ENCODE peak calls at places on chromosomes 5 and 9, in five cellular contexts. Q, S, P, N and U are unnamed samples.

GRCh38 chr5:38104497-38105230 is 153.7 kb upstream of the EGFLAM start:
- DNase-seq in S (peak; percentile 90), P (no peak), N (peak; percentile 30), Q (no peak), U (no peak)

GRCh38 chr9:33165263-33166151 is 1.6 kb downstream of the B4GALT1 start:
- DNase-seq in N (peak; percentile 46), Q (peak; percentile 77), S (no peak), P (no peak), U (peak; percentile 71)

GRCh38 chr5:54610197-54610898 is 92.8 kb downstream of the SNX18 start:
- DNase-seq in Q (peak; percentile 63), N (no peak), S (no peak), P (no peak), U (no peak)

GRCh38 chr5:168291961-168292782 is 727 bp downstream of the WWC1 start:
- DNase-seq in Q (no peak), N (no peak), P (no peak), S (peak; percentile 81), U (peak; percentile 74)

GRCh38 chr9:129436751-129437625 is 183.9 kb downstream of the C9orf50 start:
- DNase-seq in N (peak; percentile 21), S (no peak), P (no peak), Q (no peak), U (peak; percentile 90)

GRCh38 chr5:150492621-150493020 is 15.3 kb upstream of the NDST1 start:
- DNase-seq in Q (no peak), S (no peak), P (no peak), N (peak; percentile 73), U (no peak)

GRCh38 chr5:73693573-73694061 is 67.6 kb downstream of the ARHGEF28 start:
- DNase-seq in Q (peak; percentile 2), N (peak; percentile 47), S (peak; percentile 52), P (no peak), U (peak; percentile 32)

GRCh38 chr9:124812401-124813016 is 35.6 kb downstream of the OLFML2A start:
- DNase-seq in S (no peak), P (no peak), N (peak; percentile 84), Q (no peak), U (peak; percentile 86)

GRCh38 chr9:21782207-21782606 is 20.2 kb upstream of the MTAP start:
- DNase-seq in P (no peak), S (no peak), Q (no peak), N (peak; percentile 30), U (no peak)

GRCh38 chr5:163503106-163504090 is 2.0 kb upstream of the MAT2B start:
- DNase-seq in N (peak; percentile 68), P (peak; percentile 79), S (peak; percentile 95), Q (peak; percentile 65), U (peak; percentile 81)

GRCh38 chr9:122444366-122444765 is 33.4 kb downstream of the OR1J1 start:
- DNase-seq in N (no peak), S (no peak), P (no peak), Q (no peak), U (no peak)

GRCh38 chr5:88142801-88143692 is 125.6 kb downstream of the TMEM161B start:
- DNase-seq in S (peak; percentile 34), Q (no peak), N (no peak), P (no peak), U (no peak)

GRCh38 chr5:143313298-143313852 is 90.1 kb downstream of the NR3C1 start:
- DNase-seq in N (peak; percentile 54), P (no peak), S (no peak), Q (no peak), U (no peak)

GRCh38 chr9:71729816-71730526 is 38.3 kb downstream of the CEMIP2 start:
- DNase-seq in N (peak; percentile 70), S (no peak), P (no peak), Q (no peak), U (no peak)

GRCh38 chr5:79236364-79236969 is 536 bp downstream of the JMY start:
- DNase-seq in P (no peak), S (peak; percentile 70), N (peak; percentile 20), Q (peak; percentile 51), U (peak; percentile 65)

GRCh38 chr9:110123364-110124095 is 84.4 kb downstream of the C9orf152 start:
- DNase-seq in Q (no peak), S (no peak), P (no peak), N (no peak), U (no peak)

GRCh38 chr5:59587489-59588337 is 305.8 kb downstream of the PDE4D start:
- DNase-seq in N (peak; percentile 54), S (peak; percentile 88), P (no peak), Q (no peak), U (peak; percentile 80)

GRCh38 chr5:172102913-172103629 is 85.0 kb downstream of the STK10 start:
- DNase-seq in N (peak; percentile 97), P (no peak), Q (no peak), S (peak; percentile 77), U (peak; percentile 64)

GRCh38 chr9:34957492-34958410 is at the start of gene PHF24:
- DNase-seq in N (no peak), S (peak; percentile 57), P (no peak), Q (no peak), U (peak; percentile 70)

GRCh38 chr5:18238321-18238720 is 604.1 kb downstream of the TAF11L14 start:
- DNase-seq in N (no peak), P (no peak), Q (no peak), S (no peak), U (no peak)

GRCh38 chr9:114276908-114277821 is 45.7 kb upstream of the ORM1 start:
- DNase-seq in P (peak; percentile 47), N (peak; percentile 86), Q (no peak), S (no peak), U (no peak)

GRCh38 chr9:100933656-100934055 is 94.9 kb upstream of the PLPPR1 start:
- DNase-seq in P (no peak), N (no peak), S (no peak), Q (no peak), U (no peak)

GRCh38 chr5:154031923-154032489 is 6.7 kb downstream of the FAM114A2 start:
- DNase-seq in P (no peak), Q (no peak), S (no peak), N (no peak), U (no peak)

DNA sequence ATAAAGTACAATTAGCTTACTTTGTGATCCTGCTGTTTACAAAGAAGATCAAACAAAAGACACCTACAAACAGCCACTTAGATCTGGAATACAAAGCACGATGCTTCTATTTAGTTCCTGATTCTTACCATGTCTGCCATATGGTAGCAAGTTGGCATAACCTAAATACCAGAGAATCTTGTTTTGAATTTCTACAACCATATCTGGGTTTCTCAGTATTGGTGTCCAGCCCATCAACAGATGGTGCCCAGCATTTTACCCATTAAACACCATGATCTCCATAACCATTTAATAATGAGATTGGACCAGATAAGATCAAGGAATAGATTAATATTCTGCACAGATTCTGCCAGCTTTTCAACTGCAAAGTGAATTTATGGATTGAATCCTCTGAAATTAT is 29.8 kb downstream of the SLC24A2 start:
- DNase-seq in Q (no peak), P (no peak), N (no peak), S (no peak), U (no peak)
- H3K9me2 ChIP-seq in Q (no peaks in the 10 kb centered on the region), P (no peaks in the 10 kb centered on the region), N (no peaks in the 10 kb centered on the region), S (no peaks in the 10 kb centered on the region), U (no peaks in the 10 kb centered on the region)

GRCh38 chr9:95570150-95570549 is 53.4 kb upstream of the PTCH1 start:
- DNase-seq in P (no peak), N (no peak), S (peak; percentile 44), Q (no peak), U (no peak)
- H3K4me2 ChIP-seq in P (no peak overlapping the region), N (no peak overlapping the region), S (peak overlapping the region; percentile 62), Q (no peak overlapping the region), U (peak overlapping the region; percentile 70)

DNA sequence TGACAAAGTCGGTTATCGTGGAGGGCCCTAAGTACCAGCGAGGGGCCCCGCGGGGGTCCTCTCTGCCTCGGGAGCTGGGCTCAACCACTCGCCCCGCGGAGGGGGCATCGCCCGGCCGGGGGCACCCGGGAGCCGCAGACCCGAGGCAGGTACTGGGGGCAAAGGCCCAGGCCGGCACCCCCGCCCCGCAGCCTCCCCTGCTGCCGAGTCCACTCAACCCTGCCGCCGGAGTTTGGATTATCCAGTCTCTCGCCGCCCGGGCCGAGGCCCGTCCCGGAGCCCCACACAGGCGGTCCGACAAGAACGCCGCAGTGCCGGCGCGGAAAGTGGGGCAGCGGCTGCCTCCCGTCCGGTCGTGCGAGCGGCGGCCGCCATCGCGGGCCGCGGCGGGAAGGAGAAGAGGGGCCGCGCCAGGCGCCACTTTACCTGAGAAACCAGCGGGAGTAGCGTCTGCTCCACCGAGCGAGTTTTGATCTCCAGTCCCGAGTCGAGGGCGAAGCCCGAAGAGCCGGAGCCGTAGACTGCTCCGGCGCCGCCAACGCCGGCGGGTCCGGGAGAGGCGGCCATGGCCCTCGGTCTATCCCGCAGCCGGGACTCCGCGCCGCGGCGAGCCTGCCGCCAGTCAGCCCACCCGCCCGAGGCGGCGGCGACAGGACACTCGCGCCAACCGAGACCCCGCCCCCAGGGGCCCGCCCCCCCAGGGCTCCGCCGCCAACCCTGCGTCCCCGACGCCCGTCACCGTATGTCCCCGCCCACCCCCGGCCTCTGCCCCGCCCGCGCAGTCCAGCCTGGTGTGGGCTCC is at the start of gene CTNNAL1:
- DNase-seq in S (peak; percentile 96), Q (peak; percentile 91), P (peak; percentile 95), N (peak; percentile 78), U (peak; percentile 96)
- H3K9me2 ChIP-seq in S (no peaks in the 10 kb centered on the region), Q (no peaks in the 10 kb centered on the region), P (no peaks in the 10 kb centered on the region), N (no peaks in the 10 kb centered on the region), U (no peaks in the 10 kb centered on the region)

GRCh38 chr9:42388846-42389245 is 205.4 kb downstream of the SPATA31A6 start:
- DNase-seq in S (no peak), P (no peak), N (no peak), Q (no peak), U (no peak)
- H3K4me2 ChIP-seq in S (no peak overlapping the region), P (no peak overlapping the region), N (no peak overlapping the region), Q (no peak overlapping the region), U (no peak overlapping the region)